ENCODE peak calls at places on chromosomes 6 and 20, in nine cellular contexts. L is lung, M is brain microvascular endothelial cell, A is Calu3, I is IMR-90, P is nephron progenitor cell, C is left ventricle myocardium inferior, T is uterus, R is tibial nerve. V is an unnamed sample.

GRCh38 chr6:15970517-15970916 is 158.4 kb upstream of the MYLIP start:
- DNase-seq in L (no peak), M (no peak), A (no peak), I (no peak), P (no peak), C (no peak), T (no peak), R (no peak), V (no peak)

GRCh38 chr6:109478222-109478805 is 4.7 kb downstream of the ZBTB24 start:
- DNase-seq in L (no peak), M (no peak), A (no peak), I (no peak), P (no peak), C (no peak), T (no peak), R (no peak), V (no peak)

GRCh38 chr20:63396300-63396699 is 35.2 kb upstream of the CHRNA4 start:
- DNase-seq in L (no peak), M (no peak), A (no peak), I (no peak), P (no peak), C (no peak), T (no peak), R (no peak), V (no peak)

GRCh38 chr20:29763821-29764511 is 1493.5 kb upstream of the DEFB115 start:
- DNase-seq in L (no peak), M (no peak), A (no peak), I (no peak), P (no peak), C (no peak), T (no peak), R (no peak), V (no peak)

GRCh38 chr6:44932651-44933091 is 395.5 kb upstream of the RUNX2 start:
- DNase-seq in L (no peak), M (no peak), A (no peak), I (no peak), P (no peak), C (no peak), T (no peak), R (no peak), V (no peak)

GRCh38 chr20:3659492-3660261 is 3.5 kb downstream of the GFRA4 start:
- DNase-seq in L (no peak), M (no peak), A (no peak), I (no peak), P (no peak), C (no peak), T (no peak), R (no peak), V (no peak)

GRCh38 chr20:64137598-64138031 is 26.6 kb upstream of the MYT1 start:
- DNase-seq in L (no peak), M (no peak), A (no peak), I (no peak), P (peak), C (no peak), T (no peak), R (no peak), V (no peak)

GRCh38 chr6:6007311-6008113 is 787 bp upstream of the NRN1 start:
- DNase-seq in L (no peak), M (peak), A (no peak), I (no peak), P (peak), C (no peak), T (no peak), R (no peak), V (peak)

GRCh38 chr6:162708971-162709370 is 18.6 kb downstream of the PRKN start:
- DNase-seq in L (no peak), M (no peak), A (no peak), I (no peak), P (no peak), C (no peak), T (no peak), R (no peak), V (no peak)

GRCh38 chr20:8589956-8590355 is 457.9 kb downstream of the PLCB1 start:
- DNase-seq in L (no peak), M (peak), A (no peak), I (peak), P (no peak), C (no peak), T (no peak), R (no peak), V (no peak)

GRCh38 chr6:1625926-1626413 is 16.3 kb downstream of the FOXC1 start:
- DNase-seq in L (no peak), M (no peak), A (no peak), I (no peak), P (no peak), C (no peak), T (no peak), R (no peak), V (no peak)

GRCh38 chr6:122165014-122165413 is 234.4 kb upstream of the HSF2 start:
- DNase-seq in L (no peak), M (no peak), A (no peak), I (no peak), P (no peak), C (no peak), T (no peak), R (no peak), V (no peak)

GRCh38 chr6:118708055-118708454 is 56.7 kb upstream of the CEP85L start:
- DNase-seq in L (no peak), M (peak), A (no peak), I (peak), P (no peak), C (no peak), T (no peak), R (no peak), V (no peak)

GRCh38 chr6:28082939-28083338 is 2.6 kb downstream of the ZNF165 start:
- DNase-seq in L (no peak), M (no peak), A (no peak), I (no peak), P (no peak), C (no peak), T (no peak), R (no peak), V (no peak)

GRCh38 chr6:30898750-30899360 is 9.2 kb upstream of the GTF2H4 start:
- DNase-seq in L (no peak), M (no peak), A (no peak), I (no peak), P (no peak), C (no peak), T (no peak), R (no peak), V (no peak)

GRCh38 chr20:62236674-62236996 is 1.7 kb upstream of the OSBPL2 start:
- DNase-seq in L (no peak), M (no peak), A (no peak), I (no peak), P (peak), C (no peak), T (no peak), R (no peak), V (peak)

GRCh38 chr20:19974621-19975435 is 42.3 kb upstream of the NAA20 start:
- DNase-seq in L (peak), M (peak), A (peak), I (peak), P (peak), C (peak), T (peak), R (peak), V (no peak)

GRCh38 chr6:26394289-26394688 is 7.8 kb upstream of the BTN3A1 start:
- DNase-seq in L (no peak), M (peak), A (peak), I (peak), P (no peak), C (no peak), T (no peak), R (peak), V (no peak)

GRCh38 chr6:160156842-160157241 is 35.2 kb downstream of the SLC22A1 start:
- DNase-seq in L (no peak), M (no peak), A (no peak), I (peak), P (no peak), C (no peak), T (no peak), R (no peak), V (no peak)

GRCh38 chr6:149446791-149447376 is 37.9 kb downstream of the ZC3H12D start:
- DNase-seq in L (no peak), M (no peak), A (no peak), I (no peak), P (no peak), C (no peak), T (no peak), R (no peak), V (no peak)

GRCh38 chr6:5084787-5085637 is at the start of gene PPP1R3G:
- DNase-seq in L (no peak), M (peak), A (peak), I (peak), P (peak), C (peak), T (peak), R (peak), V (peak)

GRCh38 chr6:156994215-156995076 is 217.3 kb downstream of the ARID1B start:
- DNase-seq in L (no peak), M (no peak), A (no peak), I (no peak), P (no peak), C (peak), T (no peak), R (no peak), V (no peak)

GRCh38 chr6:4564746-4565145 is 211.5 kb upstream of the CDYL start:
- DNase-seq in L (no peak), M (no peak), A (no peak), I (no peak), P (no peak), C (no peak), T (no peak), R (no peak), V (no peak)

GRCh38 chr6:147054871-147055270 is 149.3 kb upstream of the STXBP5 start:
- DNase-seq in L (no peak), M (no peak), A (no peak), I (no peak), P (no peak), C (no peak), T (no peak), R (no peak), V (no peak)

GRCh38 chr6:95923518-95923917 is 92.3 kb upstream of the FUT9 start:
- DNase-seq in L (no peak), M (no peak), A (no peak), I (no peak), P (peak), C (no peak), T (no peak), R (peak), V (peak)
- TF ChIP-seq CTCF in L (no peak), M (peak), A (no peak), I (peak), P (peak), C (peak), T (no peak), R (no peak), V (peak)

GRCh38 chr6:124659427-124659826 is 302.8 kb upstream of the RNF217 start:
- DNase-seq in L (no peak), M (no peak), A (no peak), I (no peak), P (no peak), C (no peak), T (no peak), R (no peak), V (peak)
- TF ChIP-seq CTCF in L (no peak), M (peak), A (no peak), I (no peak), P (no peak), C (no peak), T (no peak), R (no peak), V (peak)

GRCh38 chr6:74343804-74344203 is 647.8 kb downstream of the CD109 start:
- DNase-seq in L (no peak), M (no peak), A (no peak), I (no peak), P (no peak), C (no peak), T (no peak), R (no peak), V (no peak)
- TF ChIP-seq CTCF in L (no peak), M (peak), A (peak), I (peak), P (no peak), C (no peak), T (no peak), R (no peak), V (peak)

GRCh38 chr6:166771701-166772100 is 144.7 kb upstream of the RPS6KA2 start:
- DNase-seq in L (peak), M (no peak), A (no peak), I (no peak), P (no peak), C (no peak), T (no peak), R (no peak), V (no peak)

GRCh38 chr6:166774292-166774691 is 147.2 kb upstream of the RPS6KA2 start:
- DNase-seq in L (peak), M (no peak), A (no peak), I (no peak), P (no peak), C (no peak), T (no peak), R (no peak), V (no peak)

GRCh38 chr6:166770216-166771116 is 143.4 kb upstream of the RPS6KA2 start:
- DNase-seq in L (peak), M (no peak), A (no peak), I (peak), P (no peak), C (no peak), T (no peak), R (no peak), V (no peak)

GRCh38 chr6:166774770-166775169 is 147.7 kb upstream of the RPS6KA2 start:
- DNase-seq in L (peak), M (no peak), A (peak), I (no peak), P (no peak), C (no peak), T (no peak), R (no peak), V (no peak)

DNA sequence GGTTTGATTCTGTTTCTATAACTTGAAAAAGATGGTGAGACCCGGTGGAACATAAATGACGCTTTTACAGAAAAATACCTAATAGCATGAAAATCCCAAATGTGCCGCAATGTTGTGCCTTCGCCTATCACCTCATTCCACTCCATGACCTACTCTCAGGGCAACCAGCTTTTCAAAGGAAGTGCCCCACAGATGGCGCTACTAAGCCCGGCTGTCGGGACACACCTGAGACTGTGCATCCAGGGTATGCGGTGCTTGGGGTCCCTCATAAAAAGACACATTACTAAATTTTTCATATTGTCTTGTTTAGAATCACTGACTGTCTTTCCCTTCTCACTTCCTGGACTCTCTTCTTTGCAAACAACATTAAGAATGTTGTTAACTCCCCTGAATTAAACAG is 145.5 kb upstream of the RPS6KA2 start:
- DNase-seq in L (no peak), M (no peak), A (peak), I (no peak), P (no peak), C (no peak), T (no peak), R (no peak), V (no peak)
- TF ChIP-seq CTCF in L (no peak), M (peak), A (no peak), I (no peak), P (no peak), C (no peak), T (no peak), R (no peak), V (peak)

GRCh38 chr6:51350308-51350904 is 531.7 kb downstream of the TFAP2B start:
- DNase-seq in L (no peak), M (peak), A (no peak), I (no peak), P (no peak), C (no peak), T (no peak), R (no peak), V (no peak)
- TF ChIP-seq CTCF in L (no peak), M (peak), A (peak), I (peak), P (no peak), C (peak), T (no peak), R (no peak), V (peak)

GRCh38 chr6:159002432-159003160 is 2.6 kb upstream of the RSPH3 start:
- DNase-seq in L (no peak), M (peak), A (peak), I (peak), P (no peak), C (no peak), T (no peak), R (no peak), V (no peak)

GRCh38 chr6:159004592-159004991 is 4.6 kb upstream of the RSPH3 start:
- DNase-seq in L (no peak), M (no peak), A (no peak), I (no peak), P (no peak), C (no peak), T (no peak), R (no peak), V (no peak)

GRCh38 chr6:158996863-158997262 is 3.1 kb downstream of the RSPH3 start:
- DNase-seq in L (no peak), M (no peak), A (no peak), I (no peak), P (no peak), C (no peak), T (no peak), R (no peak), V (no peak)

GRCh38 chr6:158999154-158999668 is 791 bp downstream of the RSPH3 start:
- DNase-seq in L (no peak), M (no peak), A (no peak), I (peak), P (no peak), C (no peak), T (no peak), R (no peak), V (no peak)

GRCh38 chr6:158999669-159000403 is at the start of gene RSPH3:
- DNase-seq in L (peak), M (peak), A (peak), I (peak), P (peak), C (peak), T (peak), R (peak), V (peak)
- TF ChIP-seq CTCF in L (no peak), M (peak), A (no peak), I (peak), P (no peak), C (peak), T (peak), R (peak), V (peak)

GRCh38 chr6:46983007-46983411 is 59.1 kb downstream of the ADGRF1 start:
- DNase-seq in L (no peak), M (no peak), A (peak), I (no peak), P (no peak), C (no peak), T (no peak), R (no peak), V (peak)
- TF ChIP-seq CTCF in L (no peak), M (peak), A (no peak), I (no peak), P (no peak), C (peak), T (no peak), R (no peak), V (peak)

GRCh38 chr20:22106308-22106938 is 401.0 kb downstream of the PAX1 start:
- DNase-seq in L (no peak), M (peak), A (no peak), I (no peak), P (no peak), C (no peak), T (no peak), R (peak), V (peak)
- TF ChIP-seq CTCF in L (no peak), M (no peak), A (no peak), I (no peak), P (peak), C (peak), T (peak), R (peak), V (peak)

DNA sequence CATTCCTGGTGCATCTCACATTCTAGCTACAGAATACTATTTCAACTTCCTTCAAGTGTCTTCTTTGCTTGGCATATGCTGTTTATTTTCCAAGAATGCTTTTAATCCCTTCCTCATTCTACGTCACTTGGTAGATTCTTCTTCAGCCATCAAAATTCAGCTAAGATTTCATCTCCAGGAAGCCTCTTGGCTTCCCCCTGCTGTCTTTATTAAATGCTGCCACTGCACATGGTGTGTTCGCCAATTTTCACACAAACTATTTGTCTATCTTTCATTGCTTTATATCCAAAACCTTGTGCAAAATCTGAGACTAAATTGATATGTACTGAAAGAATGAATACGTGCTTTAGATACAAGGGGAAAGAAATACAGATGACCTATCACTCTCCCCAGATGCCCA is 253.0 kb downstream of the RFPL4B start:
- DNase-seq in L (no peak), M (no peak), A (no peak), I (no peak), P (no peak), C (no peak), T (no peak), R (no peak), V (no peak)
- TF ChIP-seq CTCF in L (no peak), M (peak), A (no peak), I (peak), P (no peak), C (no peak), T (no peak), R (no peak), V (peak)

V was measured in neural progenitor cell.